ENCODE peak calls at places on chromosomes 5 and 9, in six cellular contexts. K, P, E, G, C and Q are unnamed samples.

GRCh38 chr5:130692766-130693165 is 472.3 kb downstream of the HINT1 start:
- DNase-seq in K (no peak), P (no peak), E (no peak), G (no peak), C (no peak), Q (no peak)

GRCh38 chr9:100589582-100589981 is 11.7 kb downstream of the CAVIN4 start:
- DNase-seq in K (no peak), P (no peak), E (peak), G (no peak), C (no peak), Q (peak)

GRCh38 chr9:119283118-119283794 is 86.0 kb downstream of the BRINP1 start:
- DNase-seq in K (no peak), P (no peak), E (no peak), G (peak), C (no peak), Q (peak)

GRCh38 chr5:145568581-145568980 is 266.6 kb downstream of the PRELID2 start:
- DNase-seq in K (no peak), P (no peak), E (peak), G (no peak), C (no peak), Q (peak)

GRCh38 chr9:129181246-129181645 is 3.2 kb upstream of the IER5L start:
- DNase-seq in K (no peak), P (no peak), E (no peak), G (no peak), C (no peak), Q (no peak)

GRCh38 chr9:32525506-32525905 is 490 bp downstream of the RIGI start:
- DNase-seq in K (no peak), P (no peak), E (peak), G (no peak), C (no peak), Q (no peak)

GRCh38 chr9:33225319-33226152 is 14.4 kb upstream of the SPINK4 start:
- DNase-seq in K (peak), P (peak), E (peak), G (peak), C (peak), Q (peak)

GRCh38 chr5:107217721-107218130 is 453.0 kb downstream of the EFNA5 start:
- DNase-seq in K (peak), P (no peak), E (no peak), G (no peak), C (no peak), Q (peak)

GRCh38 chr5:151051066-151051930 is 29.5 kb downstream of the TNIP1 start:
- DNase-seq in K (peak), P (peak), E (peak), G (peak), C (no peak), Q (peak)

GRCh38 chr9:80557256-80557655 is 985.5 kb downstream of the TLE4 start:
- DNase-seq in K (no peak), P (no peak), E (no peak), G (no peak), C (no peak), Q (no peak)

GRCh38 chr5:172356047-172356446 is 72.5 kb upstream of the UBTD2 start:
- DNase-seq in K (no peak), P (no peak), E (no peak), G (no peak), C (no peak), Q (no peak)

GRCh38 chr9:130205912-130206311 is 33.7 kb downstream of the NCS1 start:
- DNase-seq in K (no peak), P (no peak), E (no peak), G (no peak), C (no peak), Q (no peak)

GRCh38 chr9:128790536-128790935 is 3.5 kb downstream of the TBC1D13 start:
- DNase-seq in K (no peak), P (no peak), E (no peak), G (no peak), C (no peak), Q (no peak)

GRCh38 chr5:38926121-38926520 is 80.3 kb downstream of the OSMR start:
- DNase-seq in K (no peak), P (no peak), E (peak), G (no peak), C (no peak), Q (peak)

GRCh38 chr9:131839281-131840084 is 99.6 kb upstream of the RAPGEF1 start:
- DNase-seq in K (no peak), P (peak), E (no peak), G (peak), C (no peak), Q (peak)